ENCODE peak calls at places on chromosomes 16 and 17, in four cellular contexts. K is CD8-positive, alpha-beta memory T cell; S is breast epithelium; H is stomach. Y is an unnamed sample.

GRCh38 chr17:58319181-58320162 is 9.1 kb downstream of the TSPOAP1 start:
- DNase-seq in H (no peak), S (no peak), K (no peak), Y (peak; percentile 61)

GRCh38 chr17:16417896-16418683 is 2.7 kb downstream of the TRPV2 start:
- DNase-seq in S (no peak), K (no peak), H (no peak), Y (no peak)

GRCh38 chr16:88645455-88645854 is 5.4 kb downstream of the CYBA start:
- DNase-seq in H (no peak), K (no peak), S (no peak), Y (no peak)

GRCh38 chr16:1102921-1103648 is 7.0 kb upstream of the C1QTNF8 start:
- DNase-seq in K (peak; percentile 58), H (peak; percentile 69), S (no peak), Y (no peak)

GRCh38 chr17:13786000-13786598 is 184.4 kb upstream of the HS3ST3A1 start:
- DNase-seq in S (no peak), K (no peak), H (no peak), Y (no peak)

GRCh38 chr16:85238233-85238647 is 126.0 kb upstream of the CIBAR2 start:
- DNase-seq in K (no peak), H (peak; percentile 33), S (peak; percentile 68), Y (peak; percentile 89)

GRCh38 chr16:49049191-49049590 is 232.4 kb downstream of the CBLN1 start:
- DNase-seq in K (no peak), H (no peak), S (no peak), Y (no peak)

GRCh38 chr17:40071720-40072480 is 9.1 kb downstream of the THRA start:
- DNase-seq in K (no peak), S (peak; percentile 80), H (peak; percentile 95), Y (no peak)

GRCh38 chr17:40556884-40557414 is 8.3 kb downstream of the CCR7 start:
- DNase-seq in S (no peak), K (no peak), H (peak; percentile 23), Y (no peak)

GRCh38 chr16:12675852-12676251 is 127.8 kb downstream of the CPPED1 start:
- DNase-seq in S (no peak), H (no peak), K (no peak), Y (no peak)

GRCh38 chr17:10243905-10244844 is 45.8 kb upstream of the GAS7 start:
- DNase-seq in S (no peak), H (no peak), K (no peak), Y (no peak)

GRCh38 chr16:30805370-30806169 is 18.6 kb upstream of the ZNF629 start:
- DNase-seq in S (peak; percentile 76), H (peak; percentile 91), K (peak; percentile 38), Y (peak; percentile 20)

GRCh38 chr17:57724038-57724728 is 20.9 kb downstream of the CCDC182 start:
- DNase-seq in H (no peak), K (no peak), S (no peak), Y (no peak)

GRCh38 chr17:56593073-56593740 is at the start of gene NOG:
- DNase-seq in H (no peak), K (no peak), S (no peak), Y (no peak)

GRCh38 chr16:29148867-29149272 is 164.0 kb downstream of the LAT start:
- DNase-seq in S (no peak), K (peak; percentile 57), H (peak; percentile 49), Y (no peak)

GRCh38 chr17:30550512-30551273 is 73.5 kb downstream of the GOSR1 start:
- DNase-seq in H (peak; percentile 19), S (no peak), K (no peak), Y (no peak)

GRCh38 chr17:68248199-68248825 is 469 bp downstream of the AMZ2 start:
- DNase-seq in H (peak; percentile 49), K (peak; percentile 70), S (no peak), Y (peak; percentile 86)

GRCh38 chr16:6926762-6927161 is 405.9 kb upstream of the RBFOX1 start:
- DNase-seq in H (no peak), S (no peak), K (no peak), Y (no peak)

GRCh38 chr17:63405741-63406261 is 40.3 kb downstream of the CYB561 start:
- DNase-seq in K (no peak), S (no peak), H (no peak), Y (no peak)

GRCh38 chr16:24577167-24577566 is 37.8 kb downstream of the RBBP6 start:
- DNase-seq in K (no peak), S (no peak), H (no peak), Y (no peak)

GRCh38 chr16:54327609-54328008 is 41.0 kb upstream of the IRX3 start:
- DNase-seq in S (no peak), K (no peak), H (no peak), Y (no peak)

GRCh38 chr16:17847234-17847795 is 376.6 kb upstream of the XYLT1 start:
- DNase-seq in K (no peak), H (no peak), S (no peak), Y (no peak)

GRCh38 chr16:15597135-15597534 is 45.8 kb downstream of the MARF1 start:
- DNase-seq in K (no peak), S (no peak), H (no peak), Y (no peak)

GRCh38 chr17:49939318-49939717 is 29.7 kb upstream of the DLX4 start:
- DNase-seq in H (no peak), S (no peak), K (no peak), Y (no peak)
- H3K4me3 ChIP-seq in H (no peak overlapping the region), S (no peak overlapping the region), K (no peak overlapping the region), Y (no peak overlapping the region)

GRCh38 chr17:77540975-77541374 is 400.2 kb downstream of the SEC14L1 start:
- DNase-seq in S (no peak), H (no peak), K (no peak), Y (no peak)
- H3K4me3 ChIP-seq in S (no peak overlapping the region), H (no peak overlapping the region), K (no peak overlapping the region), Y (no peak overlapping the region)

GRCh38 chr17:75396781-75397180 is 8.7 kb downstream of the GRB2 start:
- DNase-seq in S (no peak), K (no peak), H (no peak), Y (no peak)
- H3K4me3 ChIP-seq in S (no peak overlapping the region), K (no peak overlapping the region), H (no peak overlapping the region), Y (no peak overlapping the region)

DNA sequence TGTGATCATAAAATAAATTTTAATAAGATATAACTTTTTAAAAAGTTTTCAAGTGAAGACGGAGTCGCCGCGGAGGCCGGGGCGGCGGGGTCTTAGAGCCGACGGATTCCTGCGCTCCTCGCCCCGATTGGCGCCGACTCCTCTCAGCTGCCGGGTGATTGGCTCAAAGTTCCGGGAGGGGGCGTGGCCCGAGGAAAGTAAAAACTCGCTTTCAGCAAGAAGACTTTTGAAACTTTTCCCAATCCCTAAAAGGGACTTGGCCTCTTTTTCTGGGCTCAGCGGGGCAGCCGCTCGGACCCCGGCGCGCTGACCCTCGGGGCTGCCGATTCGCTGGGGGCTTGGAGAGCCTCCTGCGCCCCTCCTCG is at the start of gene FOXC2:
- DNase-seq in S (peak; percentile 73), H (peak; percentile 54), K (peak; percentile 12), Y (peak; percentile 97)
- H3K4me3 ChIP-seq in S (peak within 1 kb of the TSS; percentile 68), H (peak within 1 kb of the TSS; percentile 45), K (no peak within 1 kb of the TSS), Y (peak within 1 kb of the TSS; percentile 79)

GRCh38 chr17:80613732-80614071 is 69.1 kb downstream of the RPTOR start:
- DNase-seq in S (no peak), K (no peak), H (no peak), Y (no peak)

GRCh38 chr17:80611831-80612230 is 67.2 kb downstream of the RPTOR start:
- DNase-seq in K (no peak), S (no peak), H (no peak), Y (no peak)

GRCh38 chr17:80614320-80614719 is 69.7 kb downstream of the RPTOR start:
- DNase-seq in K (no peak), S (no peak), H (no peak), Y (no peak)

GRCh38 chr17:80615311-80615710 is 70.7 kb downstream of the RPTOR start:
- DNase-seq in S (no peak), K (no peak), H (no peak), Y (no peak)

GRCh38 chr17:80612997-80613731 is 68.5 kb downstream of the RPTOR start:
- DNase-seq in H (no peak), K (no peak), S (no peak), Y (no peak)
- H3K4me3 ChIP-seq in H (no peak overlapping the region), K (no peak overlapping the region), S (no peak overlapping the region), Y (no peak overlapping the region)